ENCODE peak calls at places on chromosomes 5 and 9, in ten cellular contexts. D is hepatocyte; Q is aorta; I is A549; H is HAP-1; L is effector memory CD4-positive, alpha-beta T cell; P is kidney; V is A673; E is tibial nerve; C is naive thymus-derived CD4-positive, alpha-beta T cell. Y is an unnamed sample.

GRCh38 chr9:78295731-78296130 is 1.2 kb upstream of the PSAT1 start:
- DNase-seq in D (no peak), Q (no peak), I (no peak), H (no peak), L (no peak), P (no peak), V (no peak), E (no peak), C (no peak), Y (no peak)

GRCh38 chr5:148730272-148730954 is 76.1 kb upstream of the HTR4 start:
- DNase-seq in D (no peak), Q (no peak), I (peak; percentile 8), H (no peak), L (no peak), P (no peak), V (no peak), E (no peak), C (no peak), Y (no peak)

GRCh38 chr5:82375488-82376294 is 97.5 kb upstream of the RPS23 start:
- DNase-seq in D (no peak), Q (no peak), I (no peak), H (no peak), L (no peak), P (no peak), V (no peak), E (no peak), C (no peak), Y (peak; percentile 61)

GRCh38 chr5:91223886-91224285 is 159.2 kb downstream of the ARRDC3 start:
- DNase-seq in D (no peak), Q (no peak), I (no peak), H (no peak), L (no peak), P (no peak), V (no peak), E (no peak), C (no peak), Y (peak; percentile 25)

GRCh38 chr9:76581752-76582151 is 122.8 kb downstream of the GCNT1 start:
- DNase-seq in D (peak; percentile 33), Q (no peak), I (no peak), H (no peak), L (no peak), P (no peak), V (no peak), E (no peak), C (no peak), Y (no peak)

GRCh38 chr9:94472766-94473165 is 82.1 kb upstream of the PCAT7 start:
- DNase-seq in D (no peak), Q (no peak), I (peak; percentile 9), H (no peak), L (no peak), P (no peak), V (no peak), E (no peak), C (no peak), Y (no peak)

GRCh38 chr5:31232273-31232888 is 38.9 kb downstream of the CDH6 start:
- DNase-seq in D (peak; percentile 78), Q (no peak), I (peak; percentile 56), H (peak; percentile 67), L (no peak), P (no peak), V (peak; percentile 84), E (no peak), C (no peak), Y (peak; percentile 54)

GRCh38 chr5:145484195-145484594 is 350.9 kb downstream of the PRELID2 start:
- DNase-seq in D (no peak), Q (no peak), I (peak; percentile 24), H (no peak), L (no peak), P (no peak), V (no peak), E (no peak), C (no peak), Y (peak; percentile 87)

GRCh38 chr9:36207016-36207415 is 16.3 kb downstream of the CLTA start:
- DNase-seq in D (no peak), Q (no peak), I (no peak), H (no peak), L (no peak), P (no peak), V (peak; percentile 11), E (no peak), C (no peak), Y (peak; percentile 70)

GRCh38 chr9:99489043-99489378 is 266.9 kb downstream of the SEC61B start:
- DNase-seq in D (no peak), Q (no peak), I (no peak), H (no peak), L (no peak), P (no peak), V (no peak), E (no peak), C (no peak), Y (peak; percentile 90)

GRCh38 chr9:99490736-99491135 is 268.7 kb downstream of the SEC61B start:
- DNase-seq in D (no peak), Q (no peak), I (no peak), H (no peak), L (no peak), P (no peak), V (no peak), E (no peak), C (no peak), Y (peak; percentile 63)

GRCh38 chr9:99486684-99487083 is 264.6 kb downstream of the SEC61B start:
- DNase-seq in D (no peak), Q (no peak), I (no peak), H (no peak), L (no peak), P (no peak), V (no peak), E (no peak), C (no peak), Y (no peak)

GRCh38 chr9:99485461-99485860 is 263.4 kb downstream of the SEC61B start:
- DNase-seq in D (no peak), Q (no peak), I (no peak), H (no peak), L (no peak), P (no peak), V (no peak), E (no peak), C (no peak), Y (peak; percentile 82)

DNA sequence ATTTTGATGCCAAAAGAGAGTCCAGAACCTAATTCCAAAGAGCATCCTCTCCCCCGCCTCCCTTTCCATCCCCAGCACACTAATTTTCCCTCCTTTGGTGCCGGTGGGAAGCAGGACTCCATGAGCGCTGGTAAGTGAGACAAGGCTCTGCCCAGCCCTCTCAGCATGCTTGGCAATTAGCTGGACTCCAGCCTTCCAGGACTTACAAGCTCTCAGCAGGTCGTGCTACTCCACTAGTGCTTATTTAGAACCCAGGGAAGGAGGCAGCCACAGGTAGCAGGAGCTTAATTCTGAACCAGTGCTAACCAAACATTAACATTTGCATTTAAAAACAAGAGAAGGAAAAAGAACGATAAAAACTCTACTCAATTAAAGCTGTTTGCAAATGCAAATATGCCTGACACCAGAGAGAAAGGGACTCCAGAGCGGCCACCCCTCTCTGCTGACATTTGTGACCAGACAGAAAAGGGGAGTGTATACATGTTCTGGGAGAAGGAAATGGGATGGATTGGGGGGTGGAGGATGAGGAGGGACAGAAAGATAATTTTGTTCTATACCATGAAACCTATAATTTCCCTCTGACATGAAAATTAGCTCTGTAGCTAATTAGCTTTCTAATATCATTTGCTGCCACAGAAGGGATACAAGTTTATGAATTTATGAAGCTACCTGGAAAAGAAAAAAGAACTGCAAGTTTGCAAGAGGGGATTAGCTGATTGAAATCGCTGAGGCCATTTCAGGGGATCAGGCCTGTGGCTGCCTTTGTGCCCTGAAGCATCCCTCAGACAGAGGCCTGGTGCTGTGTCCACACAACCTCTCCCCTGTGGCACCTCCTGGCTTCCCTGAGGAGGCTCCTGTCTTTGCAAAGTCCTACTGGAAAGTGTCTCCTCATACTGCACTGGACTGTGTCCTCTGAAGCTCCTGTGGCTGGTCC is 266.3 kb downstream of the SEC61B start:
- DNase-seq in D (no peak), Q (no peak), I (no peak), H (peak; percentile 14), L (no peak), P (no peak), V (no peak), E (no peak), C (no peak), Y (no peak)
- H3K4me1 ChIP-seq in D (no peaks in the 10 kb centered on the region), Q (no peaks in the 10 kb centered on the region), I (no peaks in the 10 kb centered on the region), H (peaks cover 6% of the 10 kb centered on the region), L (no peaks in the 10 kb centered on the region), P (no peaks in the 10 kb centered on the region), V (no peaks in the 10 kb centered on the region), E (no peaks in the 10 kb centered on the region), C (no peaks in the 10 kb centered on the region), Y (peaks cover 14% of the 10 kb centered on the region)

DNA sequence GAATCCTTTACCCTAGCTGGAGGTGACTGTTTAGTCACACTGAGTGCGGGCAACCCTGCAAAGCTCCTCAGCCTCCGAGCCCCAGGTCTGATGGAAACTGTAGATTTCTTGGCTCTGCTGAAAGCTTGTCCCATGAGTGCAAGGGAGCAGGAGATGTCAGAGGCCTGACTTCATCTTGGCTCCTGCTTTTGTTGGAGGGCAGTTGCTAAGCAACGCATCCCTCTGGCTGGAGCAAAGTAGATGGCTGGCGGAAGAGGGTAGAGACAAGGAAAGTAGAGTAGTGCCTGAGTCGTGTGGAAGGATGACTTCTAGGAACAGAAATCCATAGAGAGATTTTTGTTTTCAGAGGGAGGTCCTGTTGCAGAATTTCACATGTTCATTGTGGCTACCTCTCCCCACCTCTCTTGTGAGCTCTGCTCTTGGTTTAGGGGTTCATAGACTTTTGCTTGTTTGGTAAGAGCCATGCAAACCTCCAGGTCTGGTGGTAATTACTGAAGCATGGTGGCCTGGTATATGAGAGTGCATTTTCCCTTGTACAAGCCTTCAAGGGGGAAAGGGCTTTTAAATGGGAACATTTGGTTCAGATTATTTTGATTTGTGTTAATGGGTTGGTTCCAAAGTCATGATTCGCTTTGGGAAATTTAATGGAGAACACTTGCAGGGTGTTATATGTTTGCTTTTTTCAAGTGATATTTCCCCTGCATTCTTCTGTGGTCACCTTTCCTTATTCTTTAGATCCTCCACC is 71.5 kb downstream of the ARHGAP26 start:
- DNase-seq in D (no peak), Q (peak; percentile 85), I (peak; percentile 41), H (no peak), L (no peak), P (no peak), V (no peak), E (peak; percentile 33), C (no peak), Y (peak; percentile 56)
- H3K4me1 ChIP-seq in D (peaks cover 19% of the 10 kb centered on the region), Q (peaks cover 12% of the 10 kb centered on the region), I (peaks cover 53% of the 10 kb centered on the region), H (no peaks in the 10 kb centered on the region), L (peaks cover 5% of the 10 kb centered on the region), P (peaks cover 5% of the 10 kb centered on the region), V (peaks cover 21% of the 10 kb centered on the region), E (no peaks in the 10 kb centered on the region), C (peaks cover 20% of the 10 kb centered on the region), Y (peaks cover 2% of the 10 kb centered on the region)

DNA sequence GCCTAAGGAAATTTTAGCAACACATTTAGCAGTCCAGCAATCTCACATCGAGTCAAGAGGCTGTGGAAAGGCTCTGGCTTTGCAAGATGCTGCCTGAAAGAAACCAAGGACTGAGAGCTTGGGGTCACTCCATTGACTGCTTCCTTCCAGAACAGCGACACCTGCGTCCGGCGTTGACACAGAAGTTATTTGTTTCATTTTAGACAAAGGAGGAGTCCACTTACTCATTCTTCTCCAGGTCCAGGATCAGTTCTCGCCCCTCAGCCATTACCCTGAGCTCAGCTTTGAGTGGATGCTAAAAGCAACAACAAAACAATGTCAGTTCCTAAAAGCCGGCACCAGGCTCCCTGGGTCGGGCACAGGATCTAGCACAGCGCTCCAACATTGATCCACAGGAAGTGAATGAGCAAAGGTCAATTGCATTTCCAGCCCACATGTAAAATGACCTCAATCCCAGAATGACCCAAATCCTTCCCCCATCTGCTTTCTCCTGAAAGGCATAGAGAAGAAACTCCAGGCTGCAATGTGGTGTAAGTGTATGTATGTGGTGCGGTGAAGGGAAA is 11.3 kb downstream of the ADAM19 start:
- DNase-seq in D (no peak), Q (no peak), I (no peak), H (peak; percentile 36), L (no peak), P (no peak), V (no peak), E (no peak), C (no peak), Y (no peak)
- H3K4me1 ChIP-seq in D (no peaks in the 10 kb centered on the region), Q (peaks cover 6% of the 10 kb centered on the region), I (peaks cover 8% of the 10 kb centered on the region), H (no peaks in the 10 kb centered on the region), L (peaks cover 48% of the 10 kb centered on the region), P (no peaks in the 10 kb centered on the region), V (no peaks in the 10 kb centered on the region), E (no peaks in the 10 kb centered on the region), C (peaks cover 9% of the 10 kb centered on the region), Y (peaks cover 40% of the 10 kb centered on the region)

GRCh38 chr5:141880961-141881801 is 3.0 kb upstream of the PCDH1 start:
- DNase-seq in D (peak; percentile 3), Q (no peak), I (no peak), H (no peak), L (no peak), P (peak; percentile 54), V (no peak), E (no peak), C (no peak), Y (no peak)
- H3K4me1 ChIP-seq in D (peaks cover 17% of the 10 kb centered on the region), Q (no peaks in the 10 kb centered on the region), I (peaks cover 22% of the 10 kb centered on the region), H (peaks cover 10% of the 10 kb centered on the region), L (peaks cover 28% of the 10 kb centered on the region), P (peaks cover 4% of the 10 kb centered on the region), V (peaks cover 24% of the 10 kb centered on the region), E (no peaks in the 10 kb centered on the region), C (peaks cover 26% of the 10 kb centered on the region), Y (peaks cover 5% of the 10 kb centered on the region)